ENCODE peak calls at places on chromosomes 6 and 20, in five cellular contexts. A is H9, H is HFFc6, W is foreskin fibroblast, C is omental fat pad. P is an unnamed sample.

GRCh38 chr20:1075564-1075963 is 42.8 kb upstream of the PSMF1 start:
- DNase-seq in A (no peak), H (no peak), W (no peak), C (no peak), P (no peak)

GRCh38 chr6:80767808-80768207 is 661.3 kb downstream of the BCKDHB start:
- DNase-seq in A (peak), H (peak), W (peak), C (no peak), P (peak)

GRCh38 chr6:120894077-120894476 is 440.2 kb downstream of the TBC1D32 start:
- DNase-seq in A (no peak), H (no peak), W (no peak), C (no peak), P (no peak)

GRCh38 chr20:12966468-12967085 is 42.2 kb upstream of the SPTLC3 start:
- DNase-seq in A (no peak), H (no peak), W (peak), C (no peak), P (peak)

GRCh38 chr6:83378621-83379388 is 52.0 kb downstream of the ME1 start:
- DNase-seq in A (no peak), H (peak), W (peak), C (no peak), P (no peak)

GRCh38 chr6:24856954-24857670 is 58.4 kb upstream of the ARMH2 start:
- DNase-seq in A (no peak), H (no peak), W (no peak), C (no peak), P (no peak)

GRCh38 chr6:53302678-53303360 is 45.9 kb downstream of the ELOVL5 start:
- DNase-seq in A (no peak), H (peak), W (peak), C (no peak), P (no peak)

GRCh38 chr20:36307412-36308317 is 1.5 kb downstream of the DLGAP4 start:
- DNase-seq in A (no peak), H (no peak), W (no peak), C (no peak), P (no peak)

GRCh38 chr6:35605600-35605999 is 83.1 kb downstream of the FKBP5 start:
- DNase-seq in A (no peak), H (no peak), W (no peak), C (no peak), P (no peak)

GRCh38 chr6:24205020-24205492 is 79.0 kb downstream of the NRSN1 start:
- DNase-seq in A (no peak), H (peak), W (peak), C (no peak), P (no peak)

GRCh38 chr6:136318676-136319075 is 29.0 kb upstream of the BCLAF1 start:
- DNase-seq in A (no peak), H (no peak), W (peak), C (no peak), P (peak)

GRCh38 chr20:63731410-63731809 is 5.1 kb upstream of the LIME1 start:
- DNase-seq in A (no peak), H (no peak), W (no peak), C (no peak), P (no peak)

GRCh38 chr6:137921823-137922222 is 54.8 kb downstream of the TNFAIP3 start:
- DNase-seq in A (no peak), H (no peak), W (no peak), C (no peak), P (no peak)

GRCh38 chr6:7021306-7021705 is 86.5 kb upstream of the RREB1 start:
- DNase-seq in A (no peak), H (no peak), W (no peak), C (no peak), P (no peak)

DNA sequence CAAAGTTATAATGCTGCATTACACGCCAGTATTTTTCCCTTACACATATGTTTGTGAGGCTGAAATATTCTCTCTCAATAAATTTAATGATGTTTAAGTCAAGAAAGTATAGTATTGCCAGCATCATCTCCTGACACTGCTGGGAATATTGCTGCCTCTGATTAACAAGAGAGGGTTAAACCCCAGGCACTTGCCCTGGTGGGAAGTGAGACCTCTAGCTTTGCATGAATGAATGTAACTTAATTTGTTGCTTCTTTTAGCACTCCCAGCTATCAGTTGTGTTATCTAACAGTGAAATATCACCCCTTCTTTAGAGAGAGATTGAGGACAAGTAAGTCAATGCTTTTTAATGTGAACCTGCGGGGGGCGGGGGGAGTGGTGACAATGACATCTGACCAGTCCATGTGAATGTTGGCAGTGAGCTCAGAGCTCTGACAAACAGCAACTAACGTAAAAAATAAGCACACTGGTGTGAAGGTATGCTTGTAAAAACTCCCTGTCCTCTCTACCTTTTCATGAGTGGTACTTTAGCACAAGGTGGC is 9.8 kb downstream of the FOXA2 start:
- DNase-seq in A (no peak), H (no peak), W (no peak), C (no peak), P (no peak)
- TF ChIP-seq CTCF in A (no peak), H (no peak), W (no peak), C (no peak), P (no peak)

GRCh38 chr6:165969184-165969583 is 198.5 kb downstream of the TBXT start:
- DNase-seq in A (no peak), H (no peak), W (no peak), C (no peak), P (no peak)
- TF ChIP-seq CTCF in A (no peak), H (no peak), W (no peak), C (no peak), P (no peak)

DNA sequence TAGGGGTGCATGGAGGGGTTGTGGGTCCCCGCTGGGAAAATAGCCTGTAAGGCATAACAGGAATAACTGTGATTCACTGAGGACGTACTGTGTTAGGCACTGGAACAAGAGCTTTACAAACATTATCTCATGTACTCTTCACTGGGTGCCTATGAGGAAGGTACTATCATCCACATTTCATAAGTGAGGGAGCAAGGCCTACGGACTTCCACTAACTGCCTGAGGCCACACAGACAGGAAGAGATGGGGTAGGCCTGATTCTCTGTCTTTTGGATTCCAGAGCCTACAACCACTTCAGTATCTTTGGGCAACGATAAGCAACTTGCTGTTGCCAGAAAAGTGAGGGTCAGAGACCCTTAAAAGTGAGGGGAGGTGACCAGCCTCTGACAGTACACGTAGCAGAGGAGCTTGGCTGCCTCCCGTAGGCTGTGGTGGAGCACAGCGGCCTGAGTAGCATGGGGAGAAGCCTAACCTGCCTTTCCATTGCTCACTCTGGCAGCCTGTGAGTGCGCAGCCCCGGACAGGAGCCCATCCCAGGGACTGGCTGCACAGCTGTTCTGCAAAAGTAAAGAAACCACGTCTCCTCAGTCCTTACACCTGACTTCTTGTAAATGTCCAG is 30.4 kb downstream of the PSMB1 start:
- DNase-seq in A (peak), H (no peak), W (no peak), C (no peak), P (no peak)
- TF ChIP-seq CTCF in A (peak), H (peak), W (peak), C (no peak), P (peak)

GRCh38 chr20:41390889-41391288 is 24.3 kb upstream of the EMILIN3 start:
- DNase-seq in A (no peak), H (no peak), W (no peak), C (no peak), P (no peak)

GRCh38 chr20:41392295-41392694 is 25.7 kb upstream of the EMILIN3 start:
- DNase-seq in A (no peak), H (no peak), W (no peak), C (no peak), P (no peak)

GRCh38 chr20:41386502-41387427 is 20.1 kb upstream of the EMILIN3 start:
- DNase-seq in A (no peak), H (no peak), W (no peak), C (no peak), P (peak)

GRCh38 chr20:41391587-41392001 is 25.0 kb upstream of the EMILIN3 start:
- DNase-seq in A (no peak), H (no peak), W (no peak), C (no peak), P (no peak)

GRCh38 chr20:41387433-41387832 is 20.8 kb upstream of the EMILIN3 start:
- DNase-seq in A (peak), H (no peak), W (no peak), C (no peak), P (no peak)
- TF ChIP-seq CTCF in A (peak), H (no peak), W (no peak), C (no peak), P (no peak)

DNA sequence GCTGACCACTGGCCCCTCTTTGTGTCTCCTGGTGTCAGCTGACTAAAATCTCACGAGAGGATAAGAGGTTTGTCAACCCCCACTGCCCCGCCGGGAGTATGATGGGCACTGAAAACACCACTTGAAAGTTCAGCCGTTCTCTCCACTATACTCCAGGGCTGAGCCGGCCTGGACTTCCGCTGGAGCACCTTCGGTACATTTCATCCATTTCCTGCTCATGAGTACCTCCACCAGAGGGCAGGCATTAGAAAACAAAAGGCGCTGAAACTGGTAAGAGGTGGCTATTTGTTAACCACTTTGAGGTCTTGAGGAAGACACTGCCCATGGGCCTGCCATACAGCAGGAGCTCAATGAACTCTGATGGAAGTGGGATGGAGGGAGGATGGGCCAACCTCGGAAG is 17.9 kb upstream of the ANKRD60 start:
- DNase-seq in A (peak), H (no peak), W (no peak), C (no peak), P (no peak)
- TF ChIP-seq CTCF in A (peak), H (peak), W (peak), C (no peak), P (peak)

DNA sequence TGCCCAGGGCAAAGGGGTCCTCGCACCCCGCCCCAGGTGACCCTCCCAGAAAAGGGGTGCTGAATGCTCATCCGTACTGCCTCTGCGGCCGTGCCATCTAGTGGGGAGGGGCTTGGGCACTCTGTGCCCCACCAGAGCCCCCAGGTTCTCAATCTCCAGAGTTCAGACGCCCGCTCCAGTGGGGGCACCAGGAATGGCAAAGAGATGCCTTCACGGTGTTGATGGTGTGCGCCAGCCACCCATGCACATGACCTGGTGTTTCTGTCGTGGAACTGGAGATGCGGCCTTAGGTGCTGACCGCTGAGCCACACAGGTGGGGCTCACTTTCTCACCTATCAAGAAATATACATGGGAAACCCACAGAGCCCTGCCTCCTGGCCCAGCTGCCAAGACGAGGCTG is 30.8 kb downstream of the GNAS-AS1 start:
- DNase-seq in A (no peak), H (no peak), W (no peak), C (no peak), P (no peak)
- TF ChIP-seq CTCF in A (no peak), H (no peak), W (no peak), C (no peak), P (no peak)

GRCh38 chr6:71420693-71421328 is 132.2 kb downstream of the OGFRL1 start:
- DNase-seq in A (peak), H (peak), W (peak), C (peak), P (peak)

GRCh38 chr6:71421611-71422010 is 133.0 kb downstream of the OGFRL1 start:
- DNase-seq in A (no peak), H (no peak), W (no peak), C (no peak), P (no peak)

GRCh38 chr6:71414486-71414885 is 125.9 kb downstream of the OGFRL1 start:
- DNase-seq in A (no peak), H (no peak), W (no peak), C (no peak), P (no peak)

GRCh38 chr6:71419217-71419953 is 130.8 kb downstream of the OGFRL1 start:
- DNase-seq in A (no peak), H (no peak), W (no peak), C (no peak), P (no peak)

GRCh38 chr6:71419954-71420692 is 131.5 kb downstream of the OGFRL1 start:
- DNase-seq in A (no peak), H (no peak), W (peak), C (no peak), P (no peak)
- TF ChIP-seq CTCF in A (no peak), H (peak), W (no peak), C (no peak), P (no peak)

GRCh38 chr6:160750276-160750689 is 48.2 kb downstream of the PLG start:
- DNase-seq in A (peak), H (no peak), W (no peak), C (no peak), P (no peak)
- TF ChIP-seq CTCF in A (peak), H (peak), W (no peak), C (no peak), P (peak)